ENCODE peak calls at places on chromosome 18, in ten cellular contexts. R is stomach; S is fibroblast of lung; T is body of pancreas; K is cardiac muscle cell; U is psoas muscle; H is adrenal gland; W is ascending aorta; Q is mucosa of descending colon; E is CD4-positive, CD25-positive, alpha-beta regulatory T cell. G is an unnamed sample.

GRCh38 chr18:56884511-56884910 is 233.4 kb downstream of the WDR7 start:
- DNase-seq in R (no peak), U (no peak), Q (no peak), K (no peak), W (no peak), E (no peak), H (no peak), T (no peak), S (no peak), G (no peak)

GRCh38 chr18:68428026-68428425 is 286.9 kb downstream of the TMX3 start:
- DNase-seq in R (no peak), E (no peak), S (peak; percentile 95), H (no peak), U (no peak), K (no peak), T (no peak), Q (no peak), W (no peak), G (no peak)

GRCh38 chr18:39945076-39945475 is 2010.0 kb upstream of the PIK3C3 start:
- DNase-seq in S (peak; percentile 3), W (no peak), R (no peak), K (no peak), T (no peak), E (no peak), H (no peak), U (no peak), Q (no peak), G (no peak)

GRCh38 chr18:5103286-5103685 is 93.8 kb downstream of the AKAIN1 start:
- DNase-seq in W (no peak), H (no peak), K (no peak), S (no peak), U (no peak), R (no peak), T (no peak), E (no peak), Q (no peak), G (no peak)

GRCh38 chr18:48002933-48003365 is 72.5 kb upstream of the SMAD2 start:
- DNase-seq in T (peak; percentile 70), K (no peak), E (no peak), S (peak; percentile 78), W (peak; percentile 59), R (peak; percentile 28), Q (no peak), H (peak; percentile 98), U (peak; percentile 65), G (no peak)

GRCh38 chr18:35519148-35519899 is 21.6 kb upstream of the INO80C start:
- DNase-seq in K (no peak), T (no peak), R (no peak), W (no peak), H (no peak), E (no peak), U (no peak), S (no peak), Q (no peak), G (no peak)

GRCh38 chr18:3715223-3716080 is 265.5 kb downstream of the TGIF1 start:
- DNase-seq in W (no peak), E (no peak), T (no peak), H (no peak), U (no peak), Q (no peak), R (no peak), K (no peak), S (no peak), G (peak; percentile 72)

GRCh38 chr18:8507361-8507760 is 101.9 kb upstream of the RAB12 start:
- DNase-seq in U (no peak), R (no peak), S (peak; percentile 35), W (no peak), T (no peak), H (no peak), E (no peak), K (peak; percentile 36), Q (no peak), G (peak; percentile 37)

GRCh38 chr18:51666717-51667320 is 469.3 kb upstream of the MEX3C start:
- DNase-seq in S (peak; percentile 11), H (no peak), W (no peak), K (peak; percentile 80), U (peak; percentile 49), Q (no peak), E (no peak), R (peak; percentile 31), T (no peak), G (peak; percentile 11)

GRCh38 chr18:4640349-4641012 is 185.4 kb upstream of the DLGAP1 start:
- DNase-seq in H (no peak), U (no peak), W (no peak), T (no peak), Q (no peak), E (no peak), S (no peak), K (no peak), R (no peak), G (no peak)

GRCh38 chr18:46794607-46795006 is 37.8 kb upstream of the ST8SIA5 start:
- DNase-seq in S (no peak), Q (no peak), U (no peak), W (no peak), T (no peak), R (no peak), H (no peak), E (no peak), K (no peak), G (no peak)

GRCh38 chr18:42187611-42188378 is 232.8 kb downstream of the PIK3C3 start:
- DNase-seq in U (no peak), H (no peak), S (peak; percentile 50), R (no peak), Q (no peak), E (no peak), K (no peak), T (no peak), W (no peak), G (no peak)

GRCh38 chr18:12165038-12165768 is 71.6 kb downstream of the ANKRD62 start:
- DNase-seq in S (no peak), R (no peak), E (no peak), T (no peak), K (no peak), W (no peak), U (no peak), Q (no peak), H (no peak), G (no peak)
- H3K9me3 ChIP-seq in S (no peaks in the 10 kb centered on the region), R (peaks cover 20% of the 10 kb centered on the region), E (no peaks in the 10 kb centered on the region), T (no peaks in the 10 kb centered on the region), K (no peaks in the 10 kb centered on the region), W (no peaks in the 10 kb centered on the region), U (no peaks in the 10 kb centered on the region), Q (no peaks in the 10 kb centered on the region), H (no peaks in the 10 kb centered on the region), G (no peaks in the 10 kb centered on the region)

GRCh38 chr18:32060026-32060425 is 31.6 kb upstream of the RNF138 start:
- DNase-seq in H (no peak), Q (no peak), U (no peak), E (no peak), R (no peak), T (no peak), W (no peak), S (no peak), K (no peak), G (no peak)

GRCh38 chr18:32056613-32057358 is 34.9 kb upstream of the RNF138 start:
- DNase-seq in Q (no peak), S (no peak), T (no peak), W (no peak), U (no peak), H (no peak), K (no peak), R (no peak), E (no peak), G (no peak)

GRCh38 chr18:32057624-32058165 is 34.0 kb upstream of the RNF138 start:
- DNase-seq in U (no peak), Q (no peak), T (no peak), E (no peak), H (no peak), R (no peak), K (no peak), S (no peak), W (no peak), G (no peak)
- H3K36me3 ChIP-seq in U (no peaks in the 10 kb centered on the region), Q (no peaks in the 10 kb centered on the region), T (no peaks in the 10 kb centered on the region), E (peaks cover 46% of the 10 kb centered on the region), H (no peaks in the 10 kb centered on the region), R (no peaks in the 10 kb centered on the region), K (no peaks in the 10 kb centered on the region), S (no peaks in the 10 kb centered on the region), W (no peaks in the 10 kb centered on the region), G (no peaks in the 10 kb centered on the region)

DNA sequence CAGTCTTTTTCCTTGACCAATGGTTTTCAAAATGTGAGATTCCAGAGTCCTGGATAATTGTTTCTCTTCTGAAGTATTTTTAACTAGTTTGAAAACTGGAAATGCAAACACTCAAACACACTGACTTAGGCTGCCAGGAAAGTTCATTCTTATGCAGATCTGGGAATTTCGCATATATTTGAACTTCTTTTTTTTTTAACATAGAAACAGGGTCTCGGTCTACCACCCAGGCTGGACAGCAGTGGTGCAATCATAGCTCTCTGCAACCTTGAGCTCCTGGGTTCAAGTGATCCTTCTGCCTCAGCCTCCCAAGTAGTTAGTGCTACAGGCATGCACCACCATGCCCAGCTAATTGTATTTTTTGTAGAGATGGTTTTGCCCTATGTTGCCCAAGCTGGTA is 79.6 kb downstream of the DYM start:
- DNase-seq in S (no peak), W (no peak), U (no peak), R (no peak), H (no peak), T (no peak), E (no peak), K (no peak), Q (no peak), G (peak; percentile 31)
- H3K4me3 ChIP-seq in S (no peak overlapping the region), W (no peak overlapping the region), U (no peak overlapping the region), R (no peak overlapping the region), H (no peak overlapping the region), T (no peak overlapping the region), E (no peak overlapping the region), K (no peak overlapping the region), Q (no peak overlapping the region), G (no peak overlapping the region)

GRCh38 chr18:74419761-74420160 is 37.3 kb downstream of the DIPK1C start:
- DNase-seq in E (no peak), R (no peak), U (no peak), T (no peak), K (no peak), W (no peak), Q (no peak), S (no peak), H (no peak), G (no peak)

GRCh38 chr18:74418023-74418422 is 39.1 kb downstream of the DIPK1C start:
- DNase-seq in H (no peak), Q (no peak), R (no peak), E (no peak), T (no peak), K (no peak), W (no peak), U (no peak), S (no peak), G (no peak)

GRCh38 chr18:74416124-74416523 is 41.0 kb downstream of the DIPK1C start:
- DNase-seq in S (no peak), T (no peak), K (no peak), U (no peak), H (no peak), W (no peak), Q (no peak), E (no peak), R (no peak), G (no peak)

GRCh38 chr18:74420926-74421325 is 36.2 kb downstream of the DIPK1C start:
- DNase-seq in S (no peak), E (no peak), U (no peak), Q (no peak), W (no peak), R (no peak), K (no peak), H (no peak), T (no peak), G (no peak)

DNA sequence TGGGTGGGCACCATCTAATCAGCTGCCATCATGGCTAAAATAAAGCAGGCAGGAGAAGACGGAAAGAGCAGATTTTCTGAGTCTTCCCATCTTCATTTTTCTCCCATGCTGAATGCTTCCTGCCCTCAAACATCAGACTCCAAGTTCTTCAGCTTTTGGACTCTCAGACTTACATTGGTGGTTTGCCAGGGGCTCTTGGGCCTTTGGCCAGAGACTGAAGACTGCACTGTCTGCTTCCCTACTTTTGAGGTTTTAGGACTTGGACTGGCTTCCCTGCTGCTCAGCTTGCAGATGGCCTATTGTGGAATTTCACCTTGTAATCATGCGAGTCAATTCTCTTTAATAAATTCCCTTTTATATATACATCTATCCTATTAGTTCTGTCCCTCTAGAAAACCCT is 36.6 kb downstream of the DIPK1C start:
- DNase-seq in U (peak; percentile 73), E (no peak), K (no peak), S (no peak), W (no peak), H (no peak), Q (no peak), T (no peak), R (no peak), G (no peak)
- H3K9me3 ChIP-seq in U (peaks cover 3% of the 10 kb centered on the region), E (no peaks in the 10 kb centered on the region), K (no peaks in the 10 kb centered on the region), S (no peaks in the 10 kb centered on the region), W (no peaks in the 10 kb centered on the region), H (no peaks in the 10 kb centered on the region), Q (no peaks in the 10 kb centered on the region), T (no peaks in the 10 kb centered on the region), R (no peaks in the 10 kb centered on the region), G (no peaks in the 10 kb centered on the region)

G was measured in HAP-1.